ENCODE peak calls at places on chromosomes 11 and 22, in eight cellular contexts. J is AG09319, K is fibroblast of pulmonary artery, Q is epithelial cell of esophagus, F is body of pancreas, H is upper lobe of right lung, C is OCI-LY7, P is AG09309. M is an unnamed sample.

GRCh38 chr11:74282863-74283484 is 28.5 kb downstream of the P4HA3 start:
- DNase-seq in J (no peak), K (peak), Q (no peak), F (no peak), H (no peak), C (no peak), P (no peak), M (no peak)

GRCh38 chr11:57775474-57775873 is 13.9 kb downstream of the CTNND1 start:
- DNase-seq in J (no peak), K (no peak), Q (no peak), F (no peak), H (no peak), C (no peak), P (no peak), M (no peak)

GRCh38 chr11:70038034-70038834 is 39.9 kb upstream of the ANO1 start:
- DNase-seq in J (no peak), K (no peak), Q (no peak), F (no peak), H (no peak), C (no peak), P (no peak), M (no peak)

GRCh38 chr11:133123371-133123770 is 408.9 kb downstream of the OPCML start:
- DNase-seq in J (no peak), K (no peak), Q (no peak), F (no peak), H (no peak), C (no peak), P (no peak), M (no peak)

GRCh38 chr11:36594316-36594989 is at the start of gene IFTAP:
- DNase-seq in J (peak), K (peak), Q (peak), F (peak), H (peak), C (no peak), P (peak), M (peak)

GRCh38 chr11:96391698-96392307 is 2.0 kb downstream of the JRKL start:
- DNase-seq in J (no peak), K (peak), Q (peak), F (no peak), H (no peak), C (peak), P (no peak), M (no peak)

GRCh38 chr22:17842386-17842785 is 68.1 kb upstream of the BID start:
- DNase-seq in J (no peak), K (no peak), Q (no peak), F (no peak), H (no peak), C (no peak), P (no peak), M (no peak)

GRCh38 chr11:3132271-3132781 is 32.8 kb downstream of the OSBPL5 start:
- DNase-seq in J (no peak), K (no peak), Q (no peak), F (no peak), H (peak), C (no peak), P (no peak), M (no peak)

GRCh38 chr11:117187799-117188481 is 9.4 kb downstream of the SIDT2 start:
- DNase-seq in J (no peak), K (no peak), Q (no peak), F (peak), H (peak), C (no peak), P (no peak), M (no peak)

GRCh38 chr22:20550057-20550817 is 42.8 kb downstream of the MED15 start:
- DNase-seq in J (no peak), K (no peak), Q (no peak), F (no peak), H (no peak), C (no peak), P (no peak), M (no peak)

GRCh38 chr11:12995211-12995610 is 13.9 kb upstream of the RASSF10 start:
- DNase-seq in J (peak), K (peak), Q (no peak), F (no peak), H (no peak), C (no peak), P (peak), M (no peak)

GRCh38 chr11:86459682-86460460 is 85.2 kb downstream of the CCDC81 start:
- DNase-seq in J (no peak), K (peak), Q (peak), F (peak), H (no peak), C (no peak), P (peak), M (no peak)

GRCh38 chr11:105900515-105901035 is 121.5 kb downstream of the MSANTD4 start:
- DNase-seq in J (no peak), K (no peak), Q (no peak), F (no peak), H (peak), C (no peak), P (no peak), M (no peak)

GRCh38 chr22:27331526-27332281 is 469.9 kb downstream of the MN1 start:
- DNase-seq in J (no peak), K (peak), Q (peak), F (peak), H (peak), C (no peak), P (peak), M (peak)

GRCh38 chr22:19448076-19448607 is 631 bp upstream of the C22orf39 start:
- DNase-seq in J (no peak), K (peak), Q (peak), F (peak), H (no peak), C (peak), P (no peak), M (peak)

GRCh38 chr11:107549253-107549953 is 16.1 kb downstream of the ALKBH8 start:
- DNase-seq in J (no peak), K (peak), Q (peak), F (no peak), H (no peak), C (peak), P (no peak), M (no peak)

GRCh38 chr11:861105-861479 is 18.4 kb downstream of the TSPAN4 start:
- DNase-seq in J (no peak), K (no peak), Q (no peak), F (no peak), H (no peak), C (no peak), P (no peak), M (no peak)

GRCh38 chr11:72989727-72990126 is 152.4 kb downstream of the FCHSD2 start:
- DNase-seq in J (no peak), K (peak), Q (no peak), F (no peak), H (no peak), C (no peak), P (no peak), M (no peak)

GRCh38 chr11:123357990-123358827 is 71.9 kb upstream of the GRAMD1B start:
- DNase-seq in J (no peak), K (peak), Q (peak), F (no peak), H (no peak), C (no peak), P (peak), M (peak)

GRCh38 chr11:45209904-45210699 is 63.7 kb downstream of the PRDM11 start:
- DNase-seq in J (no peak), K (peak), Q (no peak), F (peak), H (peak), C (no peak), P (no peak), M (peak)

GRCh38 chr11:134244593-134244992 is 8.6 kb downstream of the THYN1 start:
- DNase-seq in J (no peak), K (peak), Q (peak), F (no peak), H (no peak), C (peak), P (no peak), M (peak)

GRCh38 chr22:23911318-23911980 is 17.3 kb downstream of the MIF start:
- DNase-seq in J (no peak), K (no peak), Q (no peak), F (no peak), H (no peak), C (peak), P (no peak), M (no peak)

GRCh38 chr22:45612451-45612901 is 59.2 kb upstream of the ATXN10 start:
- DNase-seq in J (peak), K (peak), Q (peak), F (no peak), H (peak), C (no peak), P (peak), M (no peak)

GRCh38 chr22:24965822-24966626 is 13.5 kb downstream of the KIAA1671 start:
- DNase-seq in J (no peak), K (no peak), Q (peak), F (peak), H (peak), C (no peak), P (no peak), M (no peak)

GRCh38 chr11:111574373-111575230 is 27.6 kb upstream of the SIK2 start:
- DNase-seq in J (no peak), K (no peak), Q (no peak), F (no peak), H (no peak), C (peak), P (no peak), M (no peak)
- TF ChIP-seq CTCF in J (peak), K (no peak), Q (no peak), F (no peak), H (no peak), C (peak), P (no peak), M (no peak)

GRCh38 chr22:37784829-37785495 is 22.8 kb upstream of the GCAT start:
- DNase-seq in J (no peak), K (no peak), Q (peak), F (no peak), H (peak), C (no peak), P (no peak), M (no peak)

GRCh38 chr22:37781434-37782059 is 26.2 kb upstream of the GCAT start:
- DNase-seq in J (no peak), K (no peak), Q (no peak), F (no peak), H (no peak), C (peak), P (no peak), M (no peak)

GRCh38 chr22:37777122-37777687 is 30.5 kb upstream of the GCAT start:
- DNase-seq in J (peak), K (peak), Q (peak), F (peak), H (peak), C (peak), P (peak), M (no peak)

GRCh38 chr22:37778370-37779009 is 29.2 kb upstream of the GCAT start:
- DNase-seq in J (no peak), K (no peak), Q (no peak), F (no peak), H (no peak), C (no peak), P (no peak), M (no peak)

DNA sequence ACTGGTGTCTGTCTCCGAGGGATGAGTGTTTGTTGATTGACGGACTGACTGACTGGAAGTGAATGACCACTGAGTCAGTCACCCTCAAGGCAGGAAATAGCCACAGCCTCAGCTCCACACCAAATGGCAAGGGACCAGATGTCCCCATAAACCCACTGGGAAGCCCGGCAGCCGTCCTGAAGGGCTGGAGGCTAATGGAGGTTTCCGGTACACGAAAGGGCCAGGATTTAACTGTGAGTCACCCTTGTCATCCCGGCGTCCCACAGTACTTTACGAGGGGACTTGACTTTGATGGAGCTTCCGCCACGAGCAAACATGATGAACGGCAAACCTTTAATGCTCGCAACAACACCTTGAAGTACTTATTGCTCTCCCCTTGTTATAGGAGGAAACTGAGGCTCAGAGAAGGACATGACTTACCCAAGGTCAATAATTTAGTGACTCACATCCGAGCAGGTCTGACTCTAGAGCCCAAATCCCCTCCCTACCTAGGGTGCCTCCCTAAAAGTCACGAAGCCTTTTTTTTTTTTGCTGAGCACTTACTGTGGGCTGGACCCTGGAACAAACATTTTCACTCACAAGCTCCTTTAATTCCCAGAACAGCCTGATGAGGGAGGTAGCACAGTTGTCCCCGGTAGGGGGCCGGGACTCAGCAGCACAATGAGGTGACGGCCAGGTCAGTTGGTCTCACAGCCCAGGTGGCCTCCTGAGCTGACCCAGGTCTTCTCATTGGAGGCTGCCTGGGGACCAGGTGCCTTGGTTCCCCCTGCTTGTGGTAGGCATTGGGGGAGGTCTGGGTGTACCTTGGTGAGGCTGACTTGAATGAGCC is 25.2 kb upstream of the GCAT start:
- DNase-seq in J (no peak), K (no peak), Q (peak), F (no peak), H (no peak), C (no peak), P (no peak), M (no peak)
- TF ChIP-seq CTCF in J (no peak), K (peak), Q (no peak), F (no peak), H (no peak), C (peak), P (no peak), M (no peak)

DNA sequence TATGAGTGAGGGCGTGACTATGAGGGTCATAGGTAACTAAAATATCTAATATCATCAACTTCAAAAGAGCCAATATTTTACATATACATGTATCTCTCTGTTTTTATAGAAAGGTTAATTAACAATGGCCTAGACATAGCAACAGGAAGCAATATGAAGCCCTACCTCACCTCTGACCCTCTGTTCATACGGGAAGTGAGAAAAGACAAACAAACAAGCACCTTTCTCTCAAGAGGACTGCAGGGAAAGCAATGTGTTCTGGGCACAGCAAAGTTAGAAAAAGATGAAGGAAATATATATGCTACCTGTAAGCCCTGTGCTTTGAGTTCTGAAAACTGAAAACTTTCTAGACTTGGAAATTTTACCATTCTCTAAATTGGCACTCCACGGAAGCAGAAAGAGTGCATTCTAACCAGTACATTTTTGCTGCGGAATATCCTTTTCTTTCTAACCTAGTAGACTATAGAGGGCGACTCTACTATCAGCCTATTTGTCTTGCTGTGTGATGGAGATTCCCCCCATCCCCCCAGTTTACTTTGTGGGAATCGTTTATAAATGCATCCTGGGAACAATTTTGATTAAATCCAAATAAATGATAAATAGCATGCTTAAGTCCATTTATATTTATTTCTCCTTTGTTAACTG is 830.4 kb upstream of the FAT3 start:
- DNase-seq in J (no peak), K (no peak), Q (no peak), F (no peak), H (no peak), C (no peak), P (no peak), M (no peak)
- TF ChIP-seq CTCF in J (no peak), K (no peak), Q (no peak), F (no peak), H (no peak), C (no peak), P (no peak), M (no peak)

DNA sequence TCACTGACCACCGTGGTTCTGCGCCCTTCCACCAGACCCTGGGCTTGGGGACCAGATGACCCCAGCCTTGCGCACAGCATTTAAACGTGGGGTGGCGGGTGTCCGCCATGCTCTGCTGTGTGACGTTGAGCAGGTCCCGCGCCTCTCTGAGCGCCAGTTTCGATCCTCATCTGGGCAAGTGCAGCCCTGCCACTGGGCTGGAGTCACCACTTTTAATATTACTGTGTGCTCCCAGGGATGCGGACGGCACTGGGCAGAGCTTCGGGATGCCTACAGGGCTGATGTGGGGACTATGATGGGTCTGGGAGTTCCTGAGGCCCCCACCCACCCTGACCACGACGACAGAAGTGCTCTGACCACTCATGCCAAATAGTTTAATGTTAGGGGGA is 1.2 kb upstream of the NUDT8 start:
- DNase-seq in J (no peak), K (no peak), Q (no peak), F (no peak), H (no peak), C (no peak), P (no peak), M (no peak)
- TF ChIP-seq CTCF in J (no peak), K (no peak), Q (no peak), F (no peak), H (no peak), C (peak), P (no peak), M (no peak)

DNA sequence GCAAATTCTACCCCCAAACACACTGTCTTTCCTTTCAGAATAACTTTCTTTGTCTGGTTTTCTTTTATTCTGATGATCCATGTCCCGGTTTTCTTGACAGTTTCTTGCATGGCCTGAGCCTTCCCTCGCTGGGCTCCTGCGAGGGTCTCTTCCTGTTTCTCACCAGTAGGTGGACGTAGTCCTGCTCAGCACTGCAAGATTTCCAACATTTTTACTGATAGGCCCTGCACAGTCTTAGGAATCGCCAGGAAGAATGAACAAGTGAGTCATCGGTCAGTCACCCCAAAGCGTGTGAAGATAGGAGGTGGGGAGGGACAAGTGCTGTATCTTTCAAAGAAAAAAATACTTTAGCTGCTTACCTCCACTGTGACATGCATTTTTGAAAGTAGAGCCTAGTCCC is 16.9 kb upstream of the KIRREL3 start:
- DNase-seq in J (no peak), K (peak), Q (peak), F (no peak), H (no peak), C (no peak), P (peak), M (peak)
- TF ChIP-seq CTCF in J (peak), K (peak), Q (no peak), F (no peak), H (no peak), C (no peak), P (peak), M (peak)

GRCh38 chr22:49825436-49825835 is 2.2 kb downstream of the BRD1 start:
- DNase-seq in J (no peak), K (peak), Q (peak), F (no peak), H (no peak), C (no peak), P (no peak), M (no peak)

GRCh38 chr22:49823289-49824045 is 4.2 kb downstream of the BRD1 start:
- DNase-seq in J (no peak), K (no peak), Q (no peak), F (no peak), H (no peak), C (no peak), P (no peak), M (no peak)

GRCh38 chr22:49825944-49826602 is 1.6 kb downstream of the BRD1 start:
- DNase-seq in J (no peak), K (peak), Q (peak), F (no peak), H (no peak), C (peak), P (no peak), M (no peak)

GRCh38 chr22:49824936-49825335 is 2.7 kb downstream of the BRD1 start:
- DNase-seq in J (no peak), K (no peak), Q (no peak), F (no peak), H (no peak), C (no peak), P (no peak), M (no peak)

GRCh38 chr22:49824185-49824925 is 3.3 kb downstream of the BRD1 start:
- DNase-seq in J (no peak), K (no peak), Q (peak), F (no peak), H (no peak), C (no peak), P (no peak), M (no peak)
- TF ChIP-seq CTCF in J (no peak), K (no peak), Q (no peak), F (no peak), H (no peak), C (no peak), P (no peak), M (no peak)

M was measured in endothelial cell.